ENCODE peak calls at places on chromosomes 13 and 19, in seven cellular contexts. E is left ventricle myocardium inferior; I is activated CD8-positive, alpha-beta memory T cell treated with anti-CD3 and anti-CD28 coated beads, Interleukin-2, amount 50 U/mL, for 4 hours; P is germinal center; B is EL; Q is esophagus muscularis mucosa; F is amniotic epithelial cell. W is an unnamed sample.

GRCh38 chr13:95494082-95494681 is 58.3 kb upstream of the CLDN10 start:
- DNase-seq in Q (no peak), I (no peak), P (peak), E (no peak), F (peak), B (peak), W (peak)

GRCh38 chr13:55410398-55411330 is 1730.1 kb upstream of the PRR20A start:
- DNase-seq in P (no peak), F (no peak), B (no peak), Q (no peak), I (no peak), E (no peak), W (no peak)

GRCh38 chr13:21075303-21076264 is 14.2 kb upstream of the LATS2 start:
- DNase-seq in E (peak), I (peak), B (no peak), P (no peak), F (peak), Q (no peak), W (no peak)

GRCh38 chr19:29119582-29119981 is 93.4 kb downstream of the UQCRFS1 start:
- DNase-seq in P (no peak), E (no peak), B (no peak), F (no peak), I (no peak), Q (no peak), W (peak)

GRCh38 chr19:7979011-7979410 is 26.4 kb downstream of the ELAVL1 start:
- DNase-seq in F (no peak), I (no peak), P (no peak), Q (no peak), B (no peak), E (no peak), W (no peak)

GRCh38 chr13:43804461-43805070 is 17.8 kb upstream of the ENOX1 start:
- DNase-seq in Q (no peak), B (peak), E (no peak), P (peak), I (no peak), F (peak), W (peak)

GRCh38 chr19:2477141-2477710 is 1.3 kb downstream of the GADD45B start:
- DNase-seq in I (peak), P (no peak), B (peak), E (peak), F (peak), Q (no peak), W (peak)

GRCh38 chr13:51590966-51591627 is 6.8 kb downstream of the WDFY2 start:
- DNase-seq in I (no peak), Q (no peak), P (no peak), E (no peak), F (peak), B (peak), W (peak)

GRCh38 chr19:48481846-48482639 is 12.9 kb downstream of the CYTH2 start:
- DNase-seq in B (peak), P (no peak), E (no peak), Q (no peak), F (no peak), I (no peak), W (peak)

GRCh38 chr13:19713186-19713965 is 69.4 kb downstream of the PSPC1 start:
- DNase-seq in E (no peak), F (peak), P (no peak), B (peak), Q (no peak), I (no peak), W (peak)